ENCODE peak calls at places on chromosome 17, in eight cellular contexts. N is lower leg skin, I is GM12891, Q is LoVo, M is AG04449, F is A549, L is ureter, B is stomach. S is an unnamed sample.

GRCh38 chr17:80937501-80938356 is 53.9 kb upstream of the CHMP6 start:
- DNase-seq in N (no peak), I (no peak), Q (no peak), M (no peak), F (no peak), L (no peak), B (no peak), S (no peak)

GRCh38 chr17:48190871-48191270 is 83.3 kb downstream of the SNX11 start:
- DNase-seq in N (no peak), I (no peak), Q (no peak), M (no peak), F (no peak), L (no peak), B (no peak), S (no peak)

GRCh38 chr17:35315283-35315682 is 58.1 kb downstream of the SLFN11 start:
- DNase-seq in N (peak), I (no peak), Q (peak), M (peak), F (no peak), L (no peak), B (no peak), S (no peak)

GRCh38 chr17:6639651-6640535 is 618 bp downstream of the KIAA0753 start:
- DNase-seq in N (no peak), I (no peak), Q (peak), M (no peak), F (no peak), L (peak), B (no peak), S (peak)

GRCh38 chr17:32497431-32498205 is 10.8 kb downstream of the CDK5R1 start:
- DNase-seq in N (no peak), I (no peak), Q (no peak), M (no peak), F (no peak), L (no peak), B (no peak), S (no peak)

GRCh38 chr17:29623283-29623647 is 553 bp upstream of the CORO6 start:
- DNase-seq in N (no peak), I (no peak), Q (no peak), M (no peak), F (no peak), L (no peak), B (no peak), S (no peak)

GRCh38 chr17:51275381-51275780 is 15.0 kb downstream of the UTP18 start:
- DNase-seq in N (no peak), I (no peak), Q (no peak), M (peak), F (no peak), L (no peak), B (no peak), S (no peak)

GRCh38 chr17:4179071-4179470 is 36.1 kb downstream of the CYB5D2 start:
- DNase-seq in N (no peak), I (no peak), Q (no peak), M (no peak), F (no peak), L (no peak), B (no peak), S (no peak)

GRCh38 chr17:60229189-60229802 is 79.5 kb downstream of the CA4 start:
- DNase-seq in N (no peak), I (no peak), Q (no peak), M (no peak), F (no peak), L (no peak), B (no peak), S (no peak)

GRCh38 chr17:77371117-77371887 is 230.5 kb downstream of the SEC14L1 start:
- DNase-seq in N (no peak), I (no peak), Q (no peak), M (peak), F (no peak), L (no peak), B (peak), S (no peak)

GRCh38 chr17:78924481-78925151 is 571 bp downstream of the TIMP2 start:
- DNase-seq in N (no peak), I (peak), Q (no peak), M (no peak), F (no peak), L (no peak), B (no peak), S (peak)

GRCh38 chr17:50681260-50682200 is 26.2 kb downstream of the ANKRD40 start:
- DNase-seq in N (no peak), I (no peak), Q (no peak), M (no peak), F (peak), L (no peak), B (no peak), S (peak)